ENCODE peak calls at places on chromosomes 3 and 15, in five cellular contexts. P is ovary, G is tibial nerve, M is transverse colon, N is A549. R is an unnamed sample.

GRCh38 chr3:37590328-37591079 is 271.2 kb upstream of the CTDSPL start:
- DNase-seq in P (no peak), G (peak; percentile 46), M (peak; percentile 20), N (no peak), R (peak; percentile 84)

GRCh38 chr3:131361464-131362421 is 19.8 kb upstream of the NUDT16 start:
- DNase-seq in P (peak; percentile 77), G (peak; percentile 56), M (peak; percentile 95), N (peak; percentile 36), R (peak; percentile 78)

GRCh38 chr15:45187894-45188830 is at the start of gene SHF:
- DNase-seq in P (peak; percentile 84), G (no peak), M (peak; percentile 71), N (peak; percentile 20), R (peak; percentile 82)

GRCh38 chr3:123637131-123637530 is 52.3 kb upstream of the HACD2 start:
- DNase-seq in P (peak; percentile 7), G (no peak), M (no peak), N (no peak), R (no peak)

GRCh38 chr3:168097381-168097780 is 1.7 kb upstream of the GOLIM4 start:
- DNase-seq in P (no peak), G (no peak), M (no peak), N (no peak), R (no peak)

GRCh38 chr3:144028798-144029411 is 57.3 kb downstream of the DIPK2A start:
- DNase-seq in P (no peak), G (no peak), M (no peak), N (no peak), R (no peak)

GRCh38 chr3:133328373-133328772 is 71.5 kb upstream of the BFSP2 start:
- DNase-seq in P (no peak), G (no peak), M (no peak), N (no peak), R (no peak)

GRCh38 chr3:61141184-61141583 is 110.1 kb downstream of the FHIT start:
- DNase-seq in P (no peak), G (no peak), M (no peak), N (no peak), R (no peak)

GRCh38 chr3:139458348-139458747 is 18.0 kb downstream of the RBP2 start:
- DNase-seq in P (no peak), G (no peak), M (no peak), N (no peak), R (no peak)

DNA sequence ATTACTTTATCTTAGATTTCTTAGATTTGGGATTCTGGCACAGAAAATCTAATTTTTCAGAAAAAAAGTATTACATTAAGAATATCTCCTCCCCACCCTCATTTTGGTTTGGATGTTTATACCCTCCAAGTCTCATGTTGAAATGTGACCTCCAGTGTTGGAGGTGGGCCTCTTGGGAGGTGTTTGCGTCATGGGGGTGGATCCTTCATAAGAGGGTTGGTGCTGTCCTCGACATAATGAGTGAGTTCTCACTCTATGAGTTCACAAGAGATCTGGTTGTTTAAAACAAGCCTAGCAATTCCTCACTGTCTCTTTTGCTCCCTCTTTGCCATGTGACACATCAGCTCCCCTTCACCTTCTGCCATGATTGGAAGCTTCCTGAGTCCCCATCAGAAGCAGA is 45.6 kb upstream of the WWTR1 start:
- DNase-seq in P (peak; percentile 54), G (peak; percentile 73), M (peak; percentile 14), N (no peak), R (peak; percentile 88)
- H3K4me1 ChIP-seq in P (peaks cover 11% of the 10 kb centered on the region), G (no peaks in the 10 kb centered on the region), M (no peaks in the 10 kb centered on the region), N (peaks cover 6% of the 10 kb centered on the region), R (peaks cover 3% of the 10 kb centered on the region)

GRCh38 chr3:5572168-5572567 is 384.7 kb downstream of the EDEM1 start:
- DNase-seq in P (no peak), G (no peak), M (no peak), N (no peak), R (no peak)

GRCh38 chr3:5580821-5581220 is 393.3 kb downstream of the EDEM1 start:
- DNase-seq in P (no peak), G (no peak), M (no peak), N (no peak), R (no peak)

GRCh38 chr3:5581743-5582142 is 394.2 kb downstream of the EDEM1 start:
- DNase-seq in P (no peak), G (no peak), M (no peak), N (no peak), R (no peak)

GRCh38 chr3:5579342-5579741 is 391.8 kb downstream of the EDEM1 start:
- DNase-seq in P (no peak), G (no peak), M (no peak), N (no peak), R (no peak)

GRCh38 chr3:5576277-5577011 is 388.9 kb downstream of the EDEM1 start:
- DNase-seq in P (no peak), G (no peak), M (peak; percentile 23), N (no peak), R (no peak)
- TF ChIP-seq EP300 in P (no peak), G (no peak), M (no peak), N (no peak), R (no peak)

DNA sequence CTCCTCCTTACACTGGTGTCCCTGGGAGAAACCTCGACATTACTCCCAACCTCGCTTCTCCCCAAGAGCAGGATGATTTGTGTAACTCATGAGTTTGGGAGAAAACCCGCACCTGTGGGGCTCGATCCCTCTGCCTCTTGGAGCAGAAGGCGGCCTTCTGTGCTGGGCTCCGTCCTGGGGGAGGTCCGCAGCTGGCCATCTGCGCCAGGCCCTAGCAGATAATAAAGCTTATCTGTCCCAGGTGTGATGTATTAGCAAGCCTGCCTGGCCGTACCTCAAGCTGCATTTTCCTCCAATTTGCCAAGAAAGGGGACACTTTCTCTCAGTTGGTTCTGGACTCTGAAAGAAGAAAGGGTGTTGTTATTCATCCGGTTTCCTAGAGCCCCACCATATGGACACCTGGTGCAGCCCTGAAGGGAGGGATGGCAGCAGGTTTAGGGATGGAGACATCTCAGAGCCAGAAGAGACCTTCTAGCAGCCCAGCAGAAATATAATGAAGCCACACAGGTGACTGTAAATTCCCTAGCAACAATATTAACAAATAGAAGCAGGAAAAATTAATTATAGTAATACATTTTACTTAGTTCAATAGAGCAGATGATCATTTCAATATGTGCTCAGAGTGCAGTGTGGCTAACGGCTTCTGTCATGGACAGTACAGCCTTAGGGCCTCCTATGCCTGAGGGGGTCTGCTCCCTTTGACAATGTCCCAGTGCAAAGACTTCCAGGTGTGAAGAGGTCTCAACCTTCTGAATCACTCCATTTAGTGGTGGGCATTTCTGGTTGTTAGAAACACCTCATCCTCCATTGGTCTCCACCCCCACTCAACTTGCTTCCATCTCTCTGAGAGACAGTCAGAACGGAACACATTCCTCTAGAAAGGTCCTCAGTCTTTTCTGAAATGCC is 94.8 kb downstream of the CPN2 start:
- DNase-seq in P (no peak), G (no peak), M (no peak), N (no peak), R (no peak)
- H3K4me1 ChIP-seq in P (peaks cover 2% of the 10 kb centered on the region), G (no peaks in the 10 kb centered on the region), M (no peaks in the 10 kb centered on the region), N (no peaks in the 10 kb centered on the region), R (no peaks in the 10 kb centered on the region)

DNA sequence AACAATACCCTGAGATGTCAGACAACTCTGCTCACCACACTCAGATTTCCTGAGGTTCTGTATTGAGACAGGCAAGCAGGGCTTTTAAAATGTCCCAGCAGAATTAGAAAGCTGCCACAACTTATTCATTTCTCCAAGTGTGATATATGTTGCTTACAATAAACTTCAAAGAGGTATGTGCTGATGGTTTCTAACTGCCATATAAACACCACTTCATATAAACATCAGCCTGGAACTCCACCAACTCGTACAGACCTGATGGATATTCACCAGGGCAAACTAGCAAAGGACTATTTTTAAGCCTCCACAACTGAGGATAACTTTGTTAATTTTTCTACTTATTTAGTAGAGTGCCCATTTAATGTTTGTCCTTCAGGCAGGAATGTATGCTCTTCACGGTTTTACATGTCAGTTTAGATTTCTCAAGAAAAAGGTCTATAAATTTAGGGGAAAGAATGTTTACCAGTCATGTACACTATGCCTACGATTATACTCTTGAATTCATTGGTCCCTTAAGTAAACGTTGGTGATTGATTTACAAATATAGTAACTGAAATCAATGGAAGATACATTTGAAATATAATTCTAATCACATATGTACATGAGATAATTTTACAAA is 109.6 kb upstream of the ABI3BP start:
- DNase-seq in P (no peak), G (no peak), M (no peak), N (no peak), R (no peak)
- TF ChIP-seq EP300 in P (no peak), G (no peak), M (peak; percentile 54), N (no peak), R (no peak)

GRCh38 chr3:24375947-24376384 is 118.7 kb downstream of the THRB start:
- DNase-seq in P (no peak), G (no peak), M (no peak), N (no peak), R (no peak)

GRCh38 chr3:24373198-24373959 is 121.3 kb downstream of the THRB start:
- DNase-seq in P (no peak), G (no peak), M (no peak), N (no peak), R (no peak)

GRCh38 chr3:24374801-24375200 is 119.8 kb downstream of the THRB start:
- DNase-seq in P (no peak), G (no peak), M (no peak), N (no peak), R (no peak)

GRCh38 chr3:24370352-24370751 is 124.3 kb downstream of the THRB start:
- DNase-seq in P (no peak), G (no peak), M (no peak), N (no peak), R (no peak)

DNA sequence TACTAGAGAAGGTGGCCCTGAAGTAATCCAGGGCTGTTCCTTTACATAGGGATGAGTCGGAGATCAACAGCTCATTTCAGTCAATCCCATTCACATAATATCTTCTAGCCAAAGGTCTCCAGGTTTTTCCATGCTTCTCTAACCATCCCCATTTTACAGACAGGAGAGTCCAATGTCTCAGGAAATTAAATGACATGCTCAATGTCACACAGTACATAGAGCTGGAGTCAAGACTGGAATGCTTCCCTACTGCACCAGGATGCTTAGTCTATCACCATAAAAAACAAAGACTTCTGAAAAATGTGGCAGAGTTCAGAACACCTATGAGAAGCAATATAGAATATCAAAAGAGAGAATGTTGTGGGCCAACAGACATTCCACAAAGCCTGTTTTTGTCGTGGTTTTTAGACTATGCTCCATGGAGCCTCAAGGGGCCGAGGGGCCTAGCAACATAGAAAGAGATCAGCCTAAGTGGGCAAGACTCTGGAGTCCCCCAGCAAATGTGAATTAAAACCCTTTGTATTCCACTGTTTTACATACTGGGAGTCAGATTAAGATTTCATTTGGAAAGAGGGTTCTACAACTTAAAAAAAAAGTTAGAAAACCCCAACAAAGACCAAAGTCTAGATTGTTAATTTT is 122.0 kb downstream of the THRB start:
- DNase-seq in P (no peak), G (no peak), M (no peak), N (no peak), R (no peak)
- H3K4me1 ChIP-seq in P (peaks cover 1% of the 10 kb centered on the region), G (no peaks in the 10 kb centered on the region), M (peaks cover 41% of the 10 kb centered on the region), N (peaks cover 25% of the 10 kb centered on the region), R (peaks cover 14% of the 10 kb centered on the region)

DNA sequence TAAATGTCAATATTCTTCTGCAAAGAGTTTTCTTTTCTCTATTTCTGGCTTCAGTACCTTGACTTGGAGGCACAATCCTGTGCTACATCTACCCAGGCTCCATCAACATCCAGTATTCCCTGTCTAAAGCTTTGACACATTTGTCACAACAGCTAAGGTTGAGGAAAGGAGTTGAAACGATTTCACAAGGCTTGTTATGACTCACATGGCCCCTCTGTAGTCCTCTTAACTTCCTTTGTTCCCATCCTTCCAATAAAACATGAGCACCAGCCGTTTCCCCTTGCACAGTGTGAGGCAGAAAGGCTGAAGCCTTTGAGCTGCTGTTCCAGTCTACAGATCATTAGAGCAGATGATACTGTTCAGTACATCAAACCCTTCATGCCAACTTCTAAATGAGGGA is 163.0 kb upstream of the TMCO5A start:
- DNase-seq in P (no peak), G (no peak), M (no peak), N (no peak), R (no peak)
- TF ChIP-seq EP300 in P (no peak), G (no peak), M (no peak), N (no peak), R (no peak)

R was measured in suprapubic skin.